ENCODE peak calls at places on chromosomes 2 and 18, in eight cellular contexts. W is NB4, A is IMR-90, E is Peyer's patch, K is ovary, X is A549, Y is sigmoid colon, M is stomach. P is an unnamed sample.

GRCh38 chr2:109260886-109261700 is 132.1 kb downstream of the SH3RF3 start:
- DNase-seq in K (no peak), Y (peak; percentile 19), E (peak; percentile 42), A (peak; percentile 34), W (peak; percentile 62), M (no peak), X (peak; percentile 30), P (no peak)

GRCh38 chr2:145484443-145485086 is 964.6 kb upstream of the ZEB2 start:
- DNase-seq in M (no peak), K (no peak), X (peak; percentile 68), Y (no peak), A (peak; percentile 66), E (no peak), W (peak; percentile 49), P (peak; percentile 5)

GRCh38 chr2:74441690-74442482 is at the start of gene RTKN:
- DNase-seq in E (peak; percentile 80), W (no peak), M (peak; percentile 70), K (peak; percentile 40), A (no peak), Y (peak; percentile 76), X (peak; percentile 24), P (no peak)

GRCh38 chr2:189304360-189304759 is 124.8 kb upstream of the COL5A2 start:
- DNase-seq in E (peak; percentile 50), X (no peak), A (no peak), K (no peak), W (no peak), Y (no peak), M (no peak), P (no peak)

GRCh38 chr2:30683240-30683956 is 123.8 kb downstream of the CAPN13 start:
- DNase-seq in M (no peak), Y (peak; percentile 27), E (no peak), A (no peak), X (no peak), W (peak; percentile 51), K (no peak), P (no peak)

GRCh38 chr2:215830313-215830712 is 183.0 kb downstream of the MREG start:
- DNase-seq in W (peak; percentile 23), X (peak; percentile 77), Y (peak; percentile 64), M (peak; percentile 32), K (peak; percentile 30), A (peak; percentile 67), E (no peak), P (peak; percentile 78)

GRCh38 chr18:54444309-54444914 is 86.7 kb downstream of the C18orf54 start:
- DNase-seq in Y (no peak), M (peak; percentile 49), K (peak; percentile 22), W (peak; percentile 55), A (peak; percentile 61), X (peak; percentile 57), E (peak; percentile 67), P (peak; percentile 49)

GRCh38 chr2:37589298-37589697 is 82.1 kb downstream of the CDC42EP3 start:
- DNase-seq in M (no peak), W (no peak), E (no peak), A (peak; percentile 58), K (no peak), X (no peak), Y (no peak), P (no peak)

GRCh38 chr2:11738589-11739436 is 7.6 kb upstream of the LPIN1 start:
- DNase-seq in E (peak; percentile 85), W (peak; percentile 84), K (peak; percentile 97), M (peak; percentile 66), X (peak; percentile 67), Y (peak; percentile 96), A (peak; percentile 87), P (peak; percentile 33)

GRCh38 chr2:46177461-46178089 is 119.6 kb upstream of the EPAS1 start:
- DNase-seq in W (no peak), A (peak; percentile 75), X (no peak), E (no peak), K (no peak), M (no peak), Y (peak; percentile 26), P (no peak)

GRCh38 chr2:219292616-219293015 is 13.4 kb downstream of the DNAJB2 start:
- DNase-seq in E (peak; percentile 25), A (no peak), M (no peak), K (no peak), X (no peak), Y (peak; percentile 53), W (no peak), P (no peak)

GRCh38 chr2:219293736-219294201 is 14.6 kb downstream of the DNAJB2 start:
- DNase-seq in K (no peak), M (no peak), A (no peak), E (peak; percentile 33), Y (peak; percentile 62), W (no peak), X (no peak), P (no peak)

GRCh38 chr2:219296631-219297391 is 12.4 kb downstream of the PTPRN start:
- DNase-seq in X (no peak), E (no peak), A (no peak), Y (peak; percentile 60), M (peak; percentile 5), W (no peak), K (no peak), P (no peak)

GRCh38 chr2:219296142-219296541 is 13.1 kb downstream of the PTPRN start:
- DNase-seq in E (no peak), Y (peak; percentile 60), W (no peak), K (no peak), M (no peak), A (no peak), X (no peak), P (no peak)

DNA sequence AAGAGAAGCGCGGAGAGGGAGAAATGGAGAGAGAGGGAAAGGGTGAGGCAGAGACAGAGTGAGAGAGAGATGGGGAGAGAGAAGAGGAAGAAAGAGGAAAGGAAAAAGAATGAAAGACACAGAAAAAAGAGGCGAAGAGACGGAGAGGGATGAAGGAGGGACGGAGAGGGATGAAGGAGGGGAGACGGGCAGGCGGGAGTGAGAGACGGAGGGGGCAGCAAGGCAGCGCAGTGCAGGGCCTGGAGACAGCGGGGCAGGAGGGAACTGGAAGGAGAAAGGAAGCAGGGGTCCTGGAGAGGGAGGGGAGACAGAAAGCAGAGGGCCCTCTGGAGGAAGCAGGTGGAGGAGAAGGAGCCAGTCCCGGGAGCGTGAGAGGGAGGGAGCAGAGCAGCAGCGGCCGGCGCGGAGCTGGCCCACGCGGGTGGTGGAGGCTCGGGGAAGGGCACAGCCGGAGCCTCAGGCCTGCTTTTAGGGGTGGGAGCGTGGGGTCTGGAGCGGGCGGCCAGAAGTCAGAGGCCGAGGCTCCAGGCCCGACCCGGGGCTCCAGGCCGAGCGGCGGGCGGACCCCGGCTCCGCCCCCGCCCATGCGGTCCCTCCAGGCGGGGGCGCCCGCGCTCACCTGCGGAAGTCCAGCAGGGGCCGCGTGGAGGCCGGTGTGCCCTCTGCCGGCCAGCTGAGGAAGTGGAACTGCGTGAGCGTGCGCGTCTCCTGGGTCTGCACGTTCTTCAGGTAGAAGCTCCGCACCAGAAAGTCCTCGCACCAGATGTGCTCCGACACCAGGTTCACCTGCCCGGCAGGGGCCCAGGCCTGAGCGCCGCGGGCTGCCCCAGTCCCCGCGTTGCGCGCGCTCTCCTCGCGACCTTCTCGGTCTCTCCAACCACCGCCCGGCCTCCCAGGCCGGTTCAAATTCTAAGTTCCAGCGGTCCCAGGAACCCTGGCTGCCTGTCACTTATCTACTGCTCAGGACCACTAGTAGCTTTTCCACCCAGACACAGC is 14.5 kb downstream of the PTPRN start:
- DNase-seq in A (peak; percentile 70), M (peak; percentile 92), E (peak; percentile 94), Y (peak; percentile 91), X (peak; percentile 91), W (peak; percentile 89), K (peak; percentile 88), P (peak; percentile 91)
- TF ChIP-seq POLR2A in A (no peak), M (no peak), E (peak; percentile 29), Y (no peak), X (peak; percentile 56), W (peak; percentile 53), K (peak; percentile 61), P (peak; percentile 82)

DNA sequence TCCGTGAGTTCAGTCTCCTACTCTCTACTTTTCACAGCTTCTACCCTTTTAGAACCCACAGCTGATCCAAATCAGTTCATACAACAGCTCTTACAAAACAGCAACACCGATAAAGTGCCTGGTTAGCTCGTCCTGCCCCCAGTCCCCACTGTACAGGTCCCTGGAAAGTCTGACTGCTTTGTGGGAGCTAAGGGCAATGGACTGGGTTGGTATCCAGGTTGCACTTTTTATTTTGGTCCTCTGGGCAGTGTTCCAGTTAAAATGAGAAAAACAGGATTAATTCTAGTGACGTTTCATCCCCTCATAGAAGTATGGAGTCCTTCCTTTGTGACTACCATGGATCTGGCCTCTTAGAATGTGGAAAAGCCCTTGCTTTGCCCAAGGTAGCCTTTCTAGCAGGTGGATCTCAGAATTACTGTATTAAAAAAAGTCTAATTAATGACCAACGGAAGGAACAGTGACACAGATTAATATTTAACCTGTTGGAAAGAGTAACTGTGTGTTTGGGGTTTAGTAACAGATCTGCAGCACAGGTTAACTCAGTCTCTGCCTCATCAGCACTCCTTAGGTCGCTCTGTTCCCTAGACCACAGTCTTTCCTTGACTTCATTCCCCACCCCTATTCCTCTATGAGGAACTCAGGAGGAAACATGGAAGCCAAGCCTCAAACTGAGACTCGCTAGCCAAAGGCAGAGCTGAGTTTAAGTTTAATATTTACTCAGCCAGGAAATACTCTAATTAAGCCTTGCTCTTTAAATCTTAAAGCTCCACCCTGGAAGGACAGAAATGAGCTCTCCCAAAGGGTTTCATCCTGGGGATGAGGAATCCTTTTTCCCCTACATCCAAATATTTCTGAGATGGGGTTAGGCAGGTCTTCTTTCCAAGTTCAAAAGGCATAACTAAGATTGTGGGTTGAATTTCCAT is 52.8 kb upstream of the ITGA6 start:
- DNase-seq in W (no peak), M (no peak), E (no peak), X (no peak), Y (no peak), K (no peak), A (no peak), P (no peak)
- TF ChIP-seq POLR2A in W (no peak), M (no peak), E (no peak), X (no peak), Y (no peak), K (no peak), A (no peak), P (no peak)

DNA sequence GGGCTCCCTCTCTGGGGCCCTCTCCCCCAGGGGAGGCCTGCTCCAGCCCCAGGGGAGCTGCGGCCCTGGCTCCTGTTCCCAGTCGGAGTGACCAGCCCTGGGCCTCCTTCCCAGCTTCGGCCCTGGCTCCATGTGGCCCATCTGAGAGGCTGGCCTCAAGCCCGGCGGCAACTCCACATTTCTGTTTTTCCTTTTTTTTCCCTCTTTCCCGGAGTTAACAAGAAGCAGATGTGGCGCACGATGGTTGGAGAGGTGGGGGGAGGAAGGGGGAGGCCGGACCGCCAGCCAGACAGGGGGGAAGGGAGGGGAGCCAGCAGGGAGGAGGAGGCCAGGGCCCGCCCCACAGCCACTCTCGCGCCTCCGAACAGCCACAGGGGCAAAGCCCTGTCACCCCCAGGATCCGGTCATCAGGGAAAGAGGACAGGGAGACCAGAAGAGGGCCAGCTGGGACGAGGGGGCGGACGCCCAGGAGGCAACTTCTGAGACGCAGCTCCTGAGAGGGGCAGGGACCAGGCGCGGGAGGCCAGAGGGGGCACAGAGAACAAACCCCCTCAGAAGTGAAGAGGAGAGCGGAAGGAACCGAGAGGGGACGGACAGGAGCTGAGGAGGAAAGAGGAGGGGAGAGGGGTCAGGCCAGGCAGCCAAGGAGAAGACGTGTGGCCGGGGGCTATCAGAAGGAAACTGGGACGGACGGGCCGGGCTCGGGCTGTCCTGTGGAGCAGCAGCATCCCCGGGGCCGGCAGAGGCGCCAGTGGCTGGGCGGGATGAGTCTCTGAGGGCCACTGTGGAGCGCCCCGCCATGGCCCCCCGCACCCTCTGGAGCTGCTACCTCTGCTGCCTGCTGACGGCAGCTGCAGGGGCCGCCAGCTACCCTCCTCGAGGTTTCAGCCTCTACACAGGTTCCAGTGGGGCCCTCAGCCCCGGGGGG is at the start of gene EMILIN1:
- DNase-seq in M (peak; percentile 45), X (no peak), W (no peak), A (peak; percentile 96), K (peak; percentile 96), Y (peak; percentile 98), E (peak; percentile 75), P (peak; percentile 33)
- TF ChIP-seq POLR2A in M (no peak), X (no peak), W (no peak), A (peak; percentile 47), K (peak; percentile 63), Y (peak; percentile 84), E (no peak), P (peak; percentile 34)

GRCh38 chr18:51197661-51198424 is at the start of gene MEX3C:
- DNase-seq in K (peak; percentile 99), A (peak; percentile 99), M (peak; percentile 99), X (peak; percentile 98), W (peak; percentile 98), E (peak; percentile 99), Y (peak; percentile 100), P (peak; percentile 100)
- TF ChIP-seq POLR2A in K (peak; percentile 56), A (no peak), M (no peak), X (peak; percentile 78), W (peak; percentile 42), E (peak; percentile 77), Y (no peak), P (peak; percentile 86)

P was measured in erythroblast.